ENCODE peak calls at places on chromosomes 5 and 9, in five cellular contexts. B is CD8-positive, alpha-beta T cell; E is CD4-positive, alpha-beta T cell; J is mammary epithelial cell; T is RWPE1. W is an unnamed sample.

GRCh38 chr5:157820593-157821252 is 38.2 kb downstream of the CLINT1 start:
- DNase-seq in B (no peak), E (no peak), J (peak), T (peak), W (no peak)

GRCh38 chr5:136040746-136041415 is 12.1 kb downstream of the TGFBI start:
- DNase-seq in B (no peak), E (no peak), J (no peak), T (no peak), W (no peak)

GRCh38 chr9:110978516-110978915 is 59.8 kb downstream of the LPAR1 start:
- DNase-seq in B (no peak), E (no peak), J (no peak), T (no peak), W (no peak)

GRCh38 chr5:72152506-72152905 is 45.2 kb downstream of the MAP1B start:
- DNase-seq in B (no peak), E (no peak), J (no peak), T (no peak), W (no peak)

GRCh38 chr5:34490501-34491250 is 165.5 kb upstream of the RAI14 start:
- DNase-seq in B (no peak), E (no peak), J (no peak), T (no peak), W (no peak)

GRCh38 chr9:32430720-32431119 is 46.3 kb downstream of the ACO1 start:
- DNase-seq in B (no peak), E (no peak), J (peak), T (peak), W (no peak)

GRCh38 chr9:134635431-134636141 is 6.0 kb upstream of the COL5A1 start:
- DNase-seq in B (no peak), E (no peak), J (no peak), T (no peak), W (no peak)

GRCh38 chr5:133287500-133287899 is 235.7 kb downstream of the HSPA4 start:
- DNase-seq in B (peak), E (peak), J (no peak), T (no peak), W (no peak)

GRCh38 chr9:136584401-136585328 is 38.8 kb upstream of the NOTCH1 start:
- DNase-seq in B (no peak), E (no peak), J (no peak), T (no peak), W (no peak)

GRCh38 chr9:61666310-61666709 is 476.5 kb downstream of the SPATA31A7 start:
- DNase-seq in B (no peak), E (no peak), J (no peak), T (no peak), W (no peak)

GRCh38 chr5:53631251-53631650 is 70.8 kb downstream of the NDUFS4 start:
- DNase-seq in B (no peak), E (no peak), J (no peak), T (no peak), W (no peak)

GRCh38 chr9:37902131-37902530 is 1.8 kb downstream of the SLC25A51 start:
- DNase-seq in B (no peak), E (no peak), J (no peak), T (no peak), W (no peak)

GRCh38 chr5:149831492-149831891 is 101.4 kb downstream of the PPARGC1B start:
- DNase-seq in B (no peak), E (no peak), J (peak), T (no peak), W (no peak)

GRCh38 chr5:123814796-123815479 is 303.0 kb downstream of the CSNK1G3 start:
- DNase-seq in B (no peak), E (no peak), J (no peak), T (no peak), W (no peak)

GRCh38 chr9:136044207-136044970 is 50.7 kb downstream of the NACC2 start:
- DNase-seq in B (no peak), E (no peak), J (no peak), T (no peak), W (no peak)

GRCh38 chr5:19546521-19546920 is 441.5 kb downstream of the CDH18 start:
- DNase-seq in B (no peak), E (no peak), J (no peak), T (no peak), W (no peak)

GRCh38 chr5:115168829-115169391 is 798 bp downstream of the TRIM36 start:
- DNase-seq in B (no peak), E (no peak), J (peak), T (no peak), W (no peak)

GRCh38 chr5:32687167-32687831 is 23.8 kb upstream of the NPR3 start:
- DNase-seq in B (no peak), E (no peak), J (no peak), T (no peak), W (no peak)

GRCh38 chr5:36607114-36607561 is 732 bp downstream of the SLC1A3 start:
- DNase-seq in B (no peak), E (no peak), J (peak), T (peak), W (no peak)

GRCh38 chr5:39015743-39016586 is 58.2 kb downstream of the RICTOR start:
- DNase-seq in B (no peak), E (no peak), J (peak), T (peak), W (no peak)

GRCh38 chr5:39017504-39017903 is 56.7 kb downstream of the RICTOR start:
- DNase-seq in B (no peak), E (no peak), J (no peak), T (no peak), W (no peak)

GRCh38 chr5:39019231-39019630 is 55.0 kb downstream of the RICTOR start:
- DNase-seq in B (no peak), E (no peak), J (no peak), T (no peak), W (no peak)

GRCh38 chr5:39014544-39014943 is 59.7 kb downstream of the RICTOR start:
- DNase-seq in B (no peak), E (no peak), J (no peak), T (no peak), W (no peak)

DNA sequence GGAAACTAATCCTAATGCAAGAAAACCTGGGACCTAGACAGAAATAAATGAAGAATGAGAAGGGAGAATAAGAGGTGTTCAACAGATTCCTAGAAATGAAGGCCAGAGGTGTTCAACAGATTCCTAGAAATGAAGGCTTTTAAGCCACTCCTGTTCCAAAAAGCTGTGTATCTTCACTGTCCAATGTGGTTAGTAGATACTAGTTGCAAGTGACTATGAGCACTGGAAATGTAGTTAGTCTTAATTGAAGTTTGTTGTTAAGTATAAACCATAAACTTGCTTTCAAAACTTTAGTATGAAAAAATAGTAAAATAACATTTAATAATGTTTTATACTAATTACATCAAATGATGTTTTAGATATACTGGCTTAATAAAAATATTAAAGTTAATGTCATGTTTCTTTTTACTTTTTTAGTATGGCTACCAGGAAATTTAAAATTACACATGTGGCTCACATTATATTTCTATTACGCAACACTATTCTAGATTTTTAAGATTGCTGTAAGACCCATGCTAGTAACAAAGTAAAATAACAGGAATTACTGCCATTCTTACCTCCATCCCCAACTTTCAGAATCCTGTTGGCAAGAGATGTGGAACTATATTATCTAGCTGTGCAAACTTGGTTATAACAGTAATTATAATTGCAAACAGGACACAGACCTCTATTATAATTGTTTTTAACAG is 57.5 kb downstream of the RICTOR start:
- DNase-seq in B (no peak), E (no peak), J (no peak), T (no peak), W (no peak)
- H3K27ac ChIP-seq in B (no peak), E (no peak), J (no peak), T (no peak), W (no peak)

GRCh38 chr5:134465856-134466240 is 54.2 kb upstream of the CDKN2AIPNL start:
- DNase-seq in B (no peak), E (no peak), J (peak), T (peak), W (peak)

GRCh38 chr5:134463991-134464760 is 52.5 kb upstream of the CDKN2AIPNL start:
- DNase-seq in B (no peak), E (no peak), J (no peak), T (no peak), W (no peak)

GRCh38 chr5:134466241-134467069 is 54.8 kb upstream of the CDKN2AIPNL start:
- DNase-seq in B (peak), E (peak), J (peak), T (peak), W (no peak)

GRCh38 chr5:134463176-134463720 is 51.6 kb upstream of the CDKN2AIPNL start:
- DNase-seq in B (no peak), E (no peak), J (no peak), T (no peak), W (no peak)

DNA sequence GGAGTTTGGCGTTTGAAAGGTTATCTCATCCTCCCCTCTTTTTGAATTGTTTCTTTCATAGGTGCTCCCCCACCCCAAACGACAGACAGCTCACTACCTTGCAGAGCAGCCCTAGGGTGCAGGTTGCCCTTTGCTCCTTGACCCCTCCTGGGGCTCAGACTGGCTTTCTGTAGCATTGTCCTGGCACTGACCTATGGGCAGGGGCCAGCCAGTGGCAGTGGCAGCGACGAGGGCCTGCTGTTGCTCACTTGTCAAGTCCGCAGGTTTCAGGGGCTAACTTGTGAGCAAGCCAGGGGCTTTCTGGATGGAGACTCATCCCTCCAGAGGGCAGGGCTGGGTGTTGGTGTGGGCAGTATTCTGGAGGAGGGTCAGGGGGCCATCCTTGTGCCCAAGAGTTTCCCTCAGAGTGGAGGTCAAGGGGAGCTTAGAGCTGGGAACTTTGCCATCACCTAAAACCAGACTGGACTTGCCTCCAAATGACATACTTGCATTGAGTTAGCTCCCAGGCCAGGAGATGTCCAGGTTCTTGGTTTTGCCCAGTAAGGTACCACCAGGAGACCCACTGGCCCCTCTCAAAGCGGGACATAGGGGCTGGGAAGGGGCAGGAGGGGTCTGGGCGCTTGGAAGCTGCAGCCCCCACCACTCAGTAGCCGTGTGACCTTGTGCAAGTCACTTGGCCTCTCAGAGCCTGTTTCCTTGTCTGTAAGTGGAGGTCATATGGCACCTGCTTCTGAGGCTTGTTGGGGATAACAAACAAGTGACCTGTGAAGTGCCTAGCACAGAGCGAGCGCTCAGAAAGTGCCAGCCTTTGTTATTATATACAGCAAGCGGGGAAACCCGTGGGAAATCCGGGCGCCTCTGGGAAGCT is 53.5 kb upstream of the CDKN2AIPNL start:
- DNase-seq in B (no peak), E (no peak), J (peak), T (no peak), W (no peak)
- H3K27ac ChIP-seq in B (no peak), E (no peak), J (no peak), T (peak), W (peak)

DNA sequence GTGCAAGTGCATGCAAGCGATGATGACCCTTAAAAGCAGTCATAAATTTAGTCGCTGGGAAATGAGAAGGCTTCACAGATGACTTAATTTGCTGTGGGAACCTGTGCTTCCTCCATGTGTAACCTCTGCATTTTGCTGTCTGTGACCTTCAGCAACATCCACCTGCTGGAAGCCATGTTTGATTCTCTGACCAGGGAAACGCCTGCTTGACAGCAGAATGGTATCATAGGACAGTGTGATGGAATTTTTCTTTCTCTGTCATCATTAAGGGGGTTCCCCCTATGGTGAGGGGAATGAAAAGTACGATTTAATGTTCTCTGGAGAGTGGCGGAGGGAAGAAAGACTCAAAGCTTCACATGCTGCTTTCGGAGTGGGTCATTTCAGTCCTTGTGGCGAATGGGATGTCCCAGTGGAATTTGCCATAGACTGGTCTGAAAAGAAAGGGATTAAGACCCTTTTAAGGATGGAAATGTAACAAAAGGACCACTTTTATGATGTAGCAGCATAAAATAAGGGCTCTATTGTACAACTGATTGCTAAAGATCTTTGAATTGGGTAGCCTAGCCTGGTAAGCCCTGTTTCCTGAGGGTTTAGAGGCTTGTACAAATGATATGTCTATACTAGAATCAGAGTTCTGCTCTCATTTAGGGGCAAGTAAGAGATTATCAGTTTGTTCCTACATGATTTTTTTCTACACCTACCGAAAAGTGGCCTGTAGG is 904.7 kb downstream of the NR2F1-AS1 start:
- DNase-seq in B (no peak), E (no peak), J (no peak), T (no peak), W (no peak)
- H3K27ac ChIP-seq in B (no peak), E (no peak), J (no peak), T (no peak), W (no peak)

DNA sequence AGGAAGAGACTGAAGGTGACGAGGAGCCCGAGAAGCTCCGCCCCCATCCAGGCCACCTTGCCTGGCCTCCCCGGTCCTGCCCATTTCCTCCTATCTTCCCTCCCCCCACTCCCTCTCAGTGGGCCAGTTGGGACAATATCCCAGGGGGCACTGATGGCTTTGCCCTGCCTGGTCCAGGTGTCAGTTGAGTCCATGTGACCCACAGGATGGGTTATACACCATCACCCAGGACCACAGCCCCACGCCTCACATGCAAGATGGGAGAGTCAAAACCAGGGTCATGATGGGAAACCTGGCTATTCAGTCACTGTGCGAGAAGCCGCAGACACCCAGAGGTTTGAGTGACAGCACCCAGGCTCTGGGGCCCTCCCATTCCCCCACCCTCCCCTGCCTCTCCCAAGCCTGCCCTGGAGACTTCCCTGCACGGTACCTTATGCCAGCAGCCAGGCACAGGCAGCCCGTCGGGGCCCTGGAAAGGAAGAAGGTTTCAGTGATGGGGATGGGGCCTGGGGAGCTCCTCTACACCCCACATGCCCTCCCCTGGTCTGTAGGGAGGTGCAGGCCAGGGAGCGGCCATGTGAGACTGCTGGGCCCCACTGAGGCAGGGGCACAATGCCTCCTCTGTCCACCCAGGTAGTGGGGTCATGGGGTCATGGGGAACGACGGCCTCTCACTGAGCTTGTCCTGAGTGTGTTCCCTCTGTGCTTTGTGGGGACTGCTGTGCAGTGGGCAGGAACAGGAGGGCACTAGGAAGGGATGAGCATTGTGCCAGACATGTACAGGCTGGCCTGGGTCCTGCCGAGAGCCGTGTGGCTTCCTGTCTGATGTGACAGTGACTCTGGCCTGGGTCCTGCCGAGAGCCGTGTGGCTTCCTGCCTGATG is 6.3 kb upstream of the PHYKPL start:
- DNase-seq in B (no peak), E (no peak), J (no peak), T (no peak), W (no peak)
- H3K27ac ChIP-seq in B (peak), E (peak), J (no peak), T (no peak), W (no peak)

GRCh38 chr5:143402464-143403356 is 776 bp downstream of the NR3C1 start:
- DNase-seq in B (peak), E (peak), J (peak), T (peak), W (no peak)

GRCh38 chr5:143401846-143402463 is 1.5 kb downstream of the NR3C1 start:
- DNase-seq in B (no peak), E (no peak), J (peak), T (peak), W (no peak)

GRCh38 chr5:143401253-143401845 is 2.1 kb downstream of the NR3C1 start:
- DNase-seq in B (no peak), E (no peak), J (peak), T (no peak), W (no peak)

GRCh38 chr5:143399616-143400540 is 3.6 kb downstream of the NR3C1 start:
- DNase-seq in B (no peak), E (no peak), J (peak), T (no peak), W (no peak)

DNA sequence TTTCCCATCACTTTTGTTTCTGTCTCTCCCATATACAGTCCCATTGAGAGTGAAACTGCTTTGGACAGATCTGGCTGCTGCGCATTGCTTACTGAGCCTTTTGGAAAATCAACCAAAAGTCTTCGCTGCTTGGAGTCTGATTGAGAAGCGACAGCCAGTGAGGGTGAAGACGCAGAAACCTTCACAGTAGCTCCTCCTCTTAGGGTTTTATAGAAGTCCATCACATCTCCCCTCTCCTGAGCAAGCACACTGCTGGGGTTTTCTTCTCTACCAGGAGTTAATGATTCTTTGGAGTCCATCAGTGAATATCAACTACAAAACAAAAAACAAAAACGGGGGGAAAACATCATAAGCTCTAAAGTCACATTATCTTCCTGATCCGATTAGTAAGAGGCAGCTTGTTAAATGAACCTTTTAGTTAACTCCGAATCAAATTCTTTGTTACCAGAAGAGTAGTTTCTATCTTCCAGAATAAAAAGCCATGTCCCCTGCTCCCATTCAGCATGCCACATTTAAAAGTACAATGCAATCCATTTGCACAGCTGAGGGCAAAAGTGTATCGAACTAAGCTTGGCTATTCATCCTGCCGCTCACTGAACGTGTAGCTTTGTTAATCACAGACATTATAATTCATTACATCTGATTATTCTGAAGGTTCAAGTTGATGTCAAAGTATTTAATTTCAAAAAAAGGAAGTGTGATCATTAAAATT is 2.8 kb downstream of the NR3C1 start:
- DNase-seq in B (no peak), E (no peak), J (peak), T (no peak), W (no peak)
- H3K27ac ChIP-seq in B (no peak), E (no peak), J (peak), T (peak), W (no peak)

W was measured in epithelial cell of prostate.